ENCODE peak calls at places on chromosomes 16 and 17, in four cellular contexts. B is AML-193; C is stimulated activated naive B cell treated with anti-CD40 and anti-IgM and Interleukin-4, amounts not matched to agents 10 μg/mL and 1 μg/mL and 100 μg/mL, for 72 hours; G is cardiac muscle cell. W is an unnamed sample.

GRCh38 chr16:25161753-25162152 is 50.2 kb downstream of the LCMT1 start:
- DNase-seq in B (no peak), C (no peak), G (no peak), W (no peak)

GRCh38 chr16:86567701-86568571 is 1.3 kb downstream of the FOXC2 start:
- DNase-seq in B (no peak), C (no peak), G (peak), W (no peak)

GRCh38 chr16:3022697-3023414 is 886 bp downstream of the HCFC1R1 start:
- DNase-seq in B (no peak), C (peak), G (no peak), W (peak)

GRCh38 chr17:2173005-2173404 is 118.1 kb downstream of the HIC1 start:
- DNase-seq in B (no peak), C (no peak), G (peak), W (no peak)

GRCh38 chr17:72250206-72250605 is 129.4 kb downstream of the SOX9 start:
- DNase-seq in B (no peak), C (no peak), G (no peak), W (no peak)

GRCh38 chr17:81419333-81419885 is 24.2 kb downstream of the BAHCC1 start:
- DNase-seq in B (no peak), C (no peak), G (peak), W (no peak)

GRCh38 chr16:78675312-78675711 is 575.9 kb downstream of the WWOX start:
- DNase-seq in B (no peak), C (no peak), G (no peak), W (no peak)

GRCh38 chr16:31038993-31039392 is 5.6 kb downstream of the STX4 start:
- DNase-seq in B (no peak), C (no peak), G (no peak), W (no peak)

GRCh38 chr16:81610144-81610842 is 165.7 kb downstream of the CMIP start:
- DNase-seq in B (no peak), C (no peak), G (no peak), W (peak)

W was measured in MV-4-11.